ENCODE peak calls at places on chromosome 5, in five cellular contexts. One of them, this sample, is unnamed.
A peak's percentile ranks its signal among the peaks of the same experiment; 100 is the strongest.

GRCh38 chr5:122163151-122164069 is 34.1 kb downstream of the ZNF474 start:
- DNase-seq in D341Med: peak; percentile 77
- DNase-seq in kidney glomerular epithelial cell: peak; percentile 78
- DNase-seq in stimulated activated CD8-positive, alpha-beta memory T cell treated with anti-CD3 and anti-CD28 coated beads, Interleukin-4, amount 100 ng/mL, for 4 hours: no peak
- DNase-seq in ACHN: peak; percentile 84
- DNase-seq in this sample: no peak

GRCh38 chr5:66436721-66437120 is 159.5 kb upstream of the MAST4 start:
- DNase-seq in stimulated activated CD8-positive, alpha-beta memory T cell treated with anti-CD3 and anti-CD28 coated beads, Interleukin-4, amount 100 ng/mL, for 4 hours: no peak
- DNase-seq in ACHN: peak; percentile 3
- DNase-seq in kidney glomerular epithelial cell: no peak
- DNase-seq in D341Med: no peak
- DNase-seq in this sample: peak; percentile 15

GRCh38 chr5:140258016-140258415 is 44.9 kb downstream of the PFDN1 start:
- DNase-seq in kidney glomerular epithelial cell: no peak
- DNase-seq in D341Med: no peak
- DNase-seq in stimulated activated CD8-positive, alpha-beta memory T cell treated with anti-CD3 and anti-CD28 coated beads, Interleukin-4, amount 100 ng/mL, for 4 hours: no peak
- DNase-seq in ACHN: no peak
- DNase-seq in this sample: no peak

GRCh38 chr5:135205616-135206349 is 171.8 kb upstream of the PITX1 start:
- DNase-seq in stimulated activated CD8-positive, alpha-beta memory T cell treated with anti-CD3 and anti-CD28 coated beads, Interleukin-4, amount 100 ng/mL, for 4 hours: no peak
- DNase-seq in D341Med: no peak
- DNase-seq in kidney glomerular epithelial cell: no peak
- DNase-seq in ACHN: no peak
- DNase-seq in this sample: no peak

GRCh38 chr5:178325311-178326053 is 92.9 kb upstream of the PHYKPL start:
- DNase-seq in ACHN: no peak
- DNase-seq in D341Med: no peak
- DNase-seq in stimulated activated CD8-positive, alpha-beta memory T cell treated with anti-CD3 and anti-CD28 coated beads, Interleukin-4, amount 100 ng/mL, for 4 hours: no peak
- DNase-seq in kidney glomerular epithelial cell: no peak
- DNase-seq in this sample: no peak

GRCh38 chr5:61817472-61818326 is 485.6 kb downstream of the ZSWIM6 start:
- DNase-seq in stimulated activated CD8-positive, alpha-beta memory T cell treated with anti-CD3 and anti-CD28 coated beads, Interleukin-4, amount 100 ng/mL, for 4 hours: no peak
- DNase-seq in ACHN: peak; percentile 49
- DNase-seq in kidney glomerular epithelial cell: peak; percentile 61
- DNase-seq in D341Med: peak; percentile 52
- DNase-seq in this sample: peak; percentile 5

GRCh38 chr5:8923516-8923915 is 622.4 kb downstream of the SEMA5A start:
- DNase-seq in kidney glomerular epithelial cell: no peak
- DNase-seq in ACHN: no peak
- DNase-seq in stimulated activated CD8-positive, alpha-beta memory T cell treated with anti-CD3 and anti-CD28 coated beads, Interleukin-4, amount 100 ng/mL, for 4 hours: no peak
- DNase-seq in D341Med: no peak
- DNase-seq in this sample: no peak

GRCh38 chr5:59536875-59537274 is 356.7 kb downstream of the PDE4D start:
- DNase-seq in ACHN: no peak
- DNase-seq in D341Med: no peak
- DNase-seq in stimulated activated CD8-positive, alpha-beta memory T cell treated with anti-CD3 and anti-CD28 coated beads, Interleukin-4, amount 100 ng/mL, for 4 hours: no peak
- DNase-seq in kidney glomerular epithelial cell: no peak
- DNase-seq in this sample: no peak

GRCh38 chr5:14901462-14902051 is 30.0 kb upstream of the ANKH start:
- DNase-seq in kidney glomerular epithelial cell: no peak
- DNase-seq in D341Med: no peak
- DNase-seq in ACHN: no peak
- DNase-seq in stimulated activated CD8-positive, alpha-beta memory T cell treated with anti-CD3 and anti-CD28 coated beads, Interleukin-4, amount 100 ng/mL, for 4 hours: no peak
- DNase-seq in this sample: no peak

GRCh38 chr5:16992444-16992843 is 56.4 kb upstream of the MYO10 start:
- DNase-seq in ACHN: no peak
- DNase-seq in kidney glomerular epithelial cell: no peak
- DNase-seq in stimulated activated CD8-positive, alpha-beta memory T cell treated with anti-CD3 and anti-CD28 coated beads, Interleukin-4, amount 100 ng/mL, for 4 hours: no peak
- DNase-seq in D341Med: no peak
- DNase-seq in this sample: no peak

GRCh38 chr5:83662558-83662957 is 58.1 kb downstream of the HAPLN1 start:
- DNase-seq in stimulated activated CD8-positive, alpha-beta memory T cell treated with anti-CD3 and anti-CD28 coated beads, Interleukin-4, amount 100 ng/mL, for 4 hours: no peak
- DNase-seq in D341Med: no peak
- DNase-seq in kidney glomerular epithelial cell: no peak
- DNase-seq in ACHN: no peak
- DNase-seq in this sample: no peak

GRCh38 chr5:74916831-74917710 is 50.9 kb upstream of the FAM169A start:
- DNase-seq in D341Med: no peak
- DNase-seq in stimulated activated CD8-positive, alpha-beta memory T cell treated with anti-CD3 and anti-CD28 coated beads, Interleukin-4, amount 100 ng/mL, for 4 hours: no peak
- DNase-seq in ACHN: no peak
- DNase-seq in kidney glomerular epithelial cell: no peak
- DNase-seq in this sample: no peak

GRCh38 chr5:142253938-142254895 is 70.6 kb downstream of the SPRY4 start:
- DNase-seq in D341Med: no peak
- DNase-seq in kidney glomerular epithelial cell: no peak
- DNase-seq in stimulated activated CD8-positive, alpha-beta memory T cell treated with anti-CD3 and anti-CD28 coated beads, Interleukin-4, amount 100 ng/mL, for 4 hours: no peak
- DNase-seq in ACHN: no peak
- DNase-seq in this sample: no peak